ENCODE peak calls at places on chromosomes 12 and 14, in four cellular contexts. One of them, this sample, is unnamed. For H3K9me3, the result is how much of the 10 kb centered on the place peaks cover.

GRCh38 chr14:66606826-66607225 is 98.9 kb downstream of the GPHN start:
- DNase-seq in psoas muscle: no peak
- DNase-seq in lung: no peak
- DNase-seq in gastrocnemius medialis: no peak
- DNase-seq in this sample: no peak

GRCh38 chr12:120119395-120119973 is 2.9 kb upstream of the RAB35 start:
- DNase-seq in psoas muscle: no peak
- DNase-seq in lung: no peak
- DNase-seq in gastrocnemius medialis: no peak
- DNase-seq in this sample: no peak

GRCh38 chr12:32140867-32141266 is 34.2 kb downstream of the BICD1 start:
- DNase-seq in psoas muscle: no peak
- DNase-seq in lung: no peak
- DNase-seq in gastrocnemius medialis: no peak
- DNase-seq in this sample: no peak

GRCh38 chr12:122303068-122303467 is 36.8 kb upstream of the VPS33A start:
- DNase-seq in psoas muscle: no peak
- DNase-seq in lung: no peak
- DNase-seq in gastrocnemius medialis: no peak
- DNase-seq in this sample: no peak

GRCh38 chr12:119838781-119839180 is 38.3 kb downstream of the CIT start:
- DNase-seq in psoas muscle: no peak
- DNase-seq in lung: no peak
- DNase-seq in gastrocnemius medialis: no peak
- DNase-seq in this sample: no peak

GRCh38 chr12:54411398-54412241 is 7.4 kb downstream of the ITGA5 start:
- DNase-seq in psoas muscle: peak
- DNase-seq in lung: peak
- DNase-seq in gastrocnemius medialis: peak
- DNase-seq in this sample: peak

GRCh38 chr12:121494093-121494787 is 86.6 kb downstream of the KDM2B start:
- DNase-seq in psoas muscle: no peak
- DNase-seq in lung: peak
- DNase-seq in gastrocnemius medialis: no peak
- DNase-seq in this sample: peak

GRCh38 chr12:4034926-4035325 is 161.7 kb upstream of the PARP11 start:
- DNase-seq in psoas muscle: no peak
- DNase-seq in lung: no peak
- DNase-seq in gastrocnemius medialis: no peak
- DNase-seq in this sample: no peak

GRCh38 chr12:47547077-47547476 is 158.8 kb downstream of the RPAP3 start:
- DNase-seq in psoas muscle: no peak
- DNase-seq in lung: no peak
- DNase-seq in gastrocnemius medialis: no peak
- DNase-seq in this sample: no peak

GRCh38 chr14:77556946-77557345 is 58.3 kb upstream of the ISM2 start:
- DNase-seq in psoas muscle: no peak
- DNase-seq in lung: no peak
- DNase-seq in gastrocnemius medialis: no peak
- DNase-seq in this sample: no peak

GRCh38 chr12:31966558-31967205 is 7.5 kb downstream of the RESF1 start:
- DNase-seq in psoas muscle: no peak
- DNase-seq in lung: no peak
- DNase-seq in gastrocnemius medialis: no peak
- DNase-seq in this sample: no peak

GRCh38 chr14:68785817-68786490 is 6.9 kb downstream of the ZFP36L1 start:
- DNase-seq in psoas muscle: no peak
- DNase-seq in lung: no peak
- DNase-seq in gastrocnemius medialis: no peak
- DNase-seq in this sample: no peak

GRCh38 chr12:119989619-119990381 is 764 bp downstream of the BICDL1 start:
- DNase-seq in psoas muscle: peak
- DNase-seq in lung: peak
- DNase-seq in gastrocnemius medialis: peak
- DNase-seq in this sample: peak

GRCh38 chr12:25518512-25518911 is 34.6 kb downstream of the LMNTD1 start:
- DNase-seq in psoas muscle: no peak
- DNase-seq in lung: no peak
- DNase-seq in gastrocnemius medialis: no peak
- DNase-seq in this sample: no peak

GRCh38 chr14:54392131-54392859 is 4.5 kb upstream of the CDKN3 start:
- DNase-seq in psoas muscle: no peak
- DNase-seq in lung: no peak
- DNase-seq in gastrocnemius medialis: no peak
- DNase-seq in this sample: no peak

GRCh38 chr14:30053103-30053502 is 125.5 kb upstream of the PRKD1 start:
- DNase-seq in psoas muscle: no peak
- DNase-seq in lung: no peak
- DNase-seq in gastrocnemius medialis: peak
- DNase-seq in this sample: no peak

GRCh38 chr14:95549656-95550585 is 15.1 kb downstream of the GLRX5 start:
- DNase-seq in psoas muscle: no peak
- DNase-seq in lung: no peak
- DNase-seq in gastrocnemius medialis: no peak
- DNase-seq in this sample: no peak

GRCh38 chr14:71198681-71199080 is 291.4 kb downstream of the PCNX1 start:
- DNase-seq in psoas muscle: no peak
- DNase-seq in lung: no peak
- DNase-seq in gastrocnemius medialis: no peak
- DNase-seq in this sample: no peak

GRCh38 chr14:72801841-72802587 is 91.9 kb downstream of the DPF3 start:
- DNase-seq in psoas muscle: no peak
- DNase-seq in lung: no peak
- DNase-seq in gastrocnemius medialis: peak
- DNase-seq in this sample: no peak

GRCh38 chr14:61503167-61503801 is 181.9 kb downstream of the PRKCH start:
- DNase-seq in psoas muscle: no peak
- DNase-seq in lung: no peak
- DNase-seq in gastrocnemius medialis: no peak
- DNase-seq in this sample: no peak

GRCh38 chr12:6387541-6387940 is 3.6 kb downstream of the LTBR start:
- DNase-seq in psoas muscle: no peak
- DNase-seq in lung: no peak
- DNase-seq in gastrocnemius medialis: no peak
- DNase-seq in this sample: no peak

DNA sequence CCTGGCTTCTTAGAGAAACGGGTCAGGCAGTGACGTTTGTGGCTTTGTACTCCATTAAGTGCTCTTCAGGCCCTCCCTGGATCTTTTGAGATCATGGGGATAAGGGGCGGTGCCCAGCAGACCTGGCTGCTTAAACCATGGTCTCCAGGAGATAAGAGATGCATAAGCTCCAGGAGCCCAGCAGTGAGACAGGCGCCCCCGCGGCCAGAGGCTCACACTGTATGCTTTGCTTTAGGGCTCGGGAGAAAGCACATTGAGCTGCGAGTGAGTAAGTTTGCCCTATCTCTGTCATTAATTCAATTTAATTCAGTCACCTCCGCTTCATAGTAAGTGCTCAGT is 359.5 kb downstream of the CACNA1C start:
- DNase-seq in psoas muscle: no peak
- DNase-seq in lung: no peak
- DNase-seq in gastrocnemius medialis: no peak
- DNase-seq in this sample: no peak
- TF ChIP-seq CTCF in psoas muscle: no peak
- TF ChIP-seq CTCF in lung: no peak
- TF ChIP-seq CTCF in gastrocnemius medialis: no peak
- TF ChIP-seq CTCF in this sample: no peak

DNA sequence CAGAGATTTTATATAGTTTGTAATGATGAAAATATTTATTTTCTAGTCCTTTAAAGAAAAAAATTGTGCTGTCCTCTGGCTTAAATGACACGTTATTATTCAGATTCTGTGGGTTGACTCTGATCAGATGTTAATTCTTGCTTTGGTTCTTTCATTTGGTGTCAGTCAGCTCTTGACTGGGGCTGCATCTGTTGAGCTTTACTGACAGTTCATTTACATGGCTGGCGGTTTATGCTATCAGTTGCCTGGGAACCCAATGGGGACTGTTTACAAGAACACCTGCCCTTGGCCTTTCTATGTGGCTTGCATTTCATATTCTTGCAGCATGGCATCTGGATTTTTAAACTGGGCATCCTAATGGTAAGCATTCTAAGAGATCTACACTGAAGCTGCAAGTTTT is 667.1 kb upstream of the FBXO33 start:
- DNase-seq in psoas muscle: no peak
- DNase-seq in lung: no peak
- DNase-seq in gastrocnemius medialis: no peak
- DNase-seq in this sample: no peak
- H3K9me3 ChIP-seq in psoas muscle: under half
- H3K9me3 ChIP-seq in lung: under half
- H3K9me3 ChIP-seq in gastrocnemius medialis: under half
- H3K9me3 ChIP-seq in this sample: under half

GRCh38 chr12:22105542-22105941 is 59.5 kb downstream of the CMAS start:
- DNase-seq in psoas muscle: no peak
- DNase-seq in lung: no peak
- DNase-seq in gastrocnemius medialis: no peak
- DNase-seq in this sample: no peak

GRCh38 chr12:22103418-22103817 is 57.4 kb downstream of the CMAS start:
- DNase-seq in psoas muscle: no peak
- DNase-seq in lung: no peak
- DNase-seq in gastrocnemius medialis: no peak
- DNase-seq in this sample: no peak

GRCh38 chr12:22101749-22102243 is 55.8 kb downstream of the CMAS start:
- DNase-seq in psoas muscle: peak
- DNase-seq in lung: peak
- DNase-seq in gastrocnemius medialis: peak
- DNase-seq in this sample: peak

DNA sequence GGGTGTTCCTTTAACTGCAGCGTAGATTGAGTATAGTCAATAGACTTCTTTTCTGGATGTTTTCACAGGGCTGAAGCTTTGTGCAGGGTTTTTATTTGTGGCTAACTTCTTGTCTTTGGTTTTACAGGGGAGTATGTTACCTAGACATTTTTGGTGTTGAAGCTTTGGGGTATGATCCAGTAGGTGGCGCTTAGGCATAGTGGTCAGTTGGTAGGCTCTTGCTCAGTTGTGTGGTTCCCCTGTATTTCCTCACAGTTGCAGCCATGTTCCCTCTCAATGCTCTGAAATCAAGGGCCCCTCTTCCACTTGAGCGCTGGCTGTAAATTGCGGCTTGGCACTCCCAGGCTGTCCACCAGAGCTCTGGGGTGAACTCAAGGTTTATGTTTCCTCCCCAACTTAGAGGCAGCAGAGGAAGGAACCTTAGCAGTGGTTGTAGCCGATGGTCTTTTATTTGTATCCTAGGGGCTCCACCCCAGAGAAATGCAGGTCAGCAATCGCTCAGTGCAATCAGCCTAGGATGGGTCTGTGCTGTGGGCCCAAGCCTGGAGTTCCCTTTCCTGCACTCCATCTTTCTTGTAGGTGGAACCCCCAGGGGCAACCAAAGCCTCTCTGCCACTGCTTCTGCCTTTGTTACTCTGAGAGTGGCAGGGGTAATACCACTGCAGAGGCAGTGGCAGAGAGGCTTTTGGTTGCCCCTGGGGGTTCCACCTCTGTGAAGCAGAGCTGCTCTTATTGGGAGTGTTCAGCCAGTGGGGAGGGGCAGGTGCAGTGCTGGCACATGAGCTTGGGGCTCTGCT is 55.1 kb downstream of the CMAS start:
- DNase-seq in psoas muscle: no peak
- DNase-seq in lung: no peak
- DNase-seq in gastrocnemius medialis: no peak
- DNase-seq in this sample: no peak
- TF ChIP-seq CTCF in psoas muscle: peak
- TF ChIP-seq CTCF in lung: peak
- TF ChIP-seq CTCF in gastrocnemius medialis: peak
- TF ChIP-seq CTCF in this sample: peak

DNA sequence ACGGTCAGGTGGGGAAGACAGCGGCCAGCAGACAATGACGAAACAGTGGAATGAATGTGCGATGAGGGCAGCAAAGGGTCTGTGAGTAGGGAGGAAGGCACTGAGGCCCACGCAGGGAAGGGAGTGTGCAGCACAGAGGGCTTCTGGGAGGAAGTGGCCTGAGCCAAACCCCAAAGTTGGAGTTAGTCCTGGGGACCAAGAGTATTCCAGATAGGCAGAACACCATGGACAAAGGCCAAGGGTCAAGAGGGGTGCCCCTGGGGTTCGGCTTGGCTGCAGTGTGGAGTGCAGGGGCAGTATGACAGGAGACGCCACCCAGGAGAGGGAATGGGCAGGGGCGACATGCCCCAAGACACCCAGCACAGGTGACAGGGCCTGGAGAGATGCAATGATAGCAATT is 58.8 kb downstream of the CHGA start:
- DNase-seq in psoas muscle: no peak
- DNase-seq in lung: no peak
- DNase-seq in gastrocnemius medialis: no peak
- DNase-seq in this sample: no peak
- H3K9me3 ChIP-seq in psoas muscle: under half
- H3K9me3 ChIP-seq in lung: under half
- H3K9me3 ChIP-seq in gastrocnemius medialis: under half
- H3K9me3 ChIP-seq in this sample: under half

GRCh38 chr12:53184828-53185227 is 4.1 kb upstream of the CSAD start:
- DNase-seq in psoas muscle: no peak
- DNase-seq in lung: no peak
- DNase-seq in gastrocnemius medialis: no peak
- DNase-seq in this sample: no peak

GRCh38 chr12:53187145-53187899 is 6.6 kb upstream of the CSAD start:
- DNase-seq in psoas muscle: no peak
- DNase-seq in lung: no peak
- DNase-seq in gastrocnemius medialis: no peak
- DNase-seq in this sample: no peak

GRCh38 chr12:53182836-53183235 is 2.1 kb upstream of the CSAD start:
- DNase-seq in psoas muscle: no peak
- DNase-seq in lung: no peak
- DNase-seq in gastrocnemius medialis: no peak
- DNase-seq in this sample: no peak

GRCh38 chr12:53186745-53187144 is 6.0 kb upstream of the CSAD start:
- DNase-seq in psoas muscle: no peak
- DNase-seq in lung: no peak
- DNase-seq in gastrocnemius medialis: no peak
- DNase-seq in this sample: no peak

GRCh38 chr12:53185582-53186153 is 4.9 kb upstream of the CSAD start:
- DNase-seq in psoas muscle: no peak
- DNase-seq in lung: no peak
- DNase-seq in gastrocnemius medialis: no peak
- DNase-seq in this sample: no peak
- TF ChIP-seq CTCF in psoas muscle: no peak
- TF ChIP-seq CTCF in lung: no peak
- TF ChIP-seq CTCF in gastrocnemius medialis: no peak
- TF ChIP-seq CTCF in this sample: no peak